ENCODE peak calls at places on chromosomes 13 and 19, in five cellular contexts. One of them, this sample, is unnamed.

GRCh38 chr13:77417897-77418296 is 91.0 kb upstream of the MYCBP2 start:
- DNase-seq in psoas muscle: no peak
- DNase-seq in neural crest cell: no peak
- DNase-seq in ureter: no peak
- DNase-seq in nucleus accumbens: no peak
- DNase-seq in this sample: no peak

GRCh38 chr13:79932556-79932955 is 408.4 kb downstream of the SPRY2 start:
- DNase-seq in psoas muscle: no peak
- DNase-seq in neural crest cell: no peak
- DNase-seq in ureter: no peak
- DNase-seq in nucleus accumbens: no peak
- DNase-seq in this sample: no peak

GRCh38 chr13:90652036-90652435 is 695.5 kb upstream of the MIR17HG start:
- DNase-seq in psoas muscle: no peak
- DNase-seq in neural crest cell: no peak
- DNase-seq in ureter: no peak
- DNase-seq in nucleus accumbens: no peak
- DNase-seq in this sample: no peak

GRCh38 chr19:18521692-18522123 is at the start of gene ELL:
- DNase-seq in psoas muscle: no peak
- DNase-seq in neural crest cell: no peak
- DNase-seq in ureter: no peak
- DNase-seq in nucleus accumbens: no peak
- DNase-seq in this sample: no peak

GRCh38 chr19:42577016-42577415 is 17.7 kb downstream of the CEACAM8 start:
- DNase-seq in psoas muscle: no peak
- DNase-seq in neural crest cell: no peak
- DNase-seq in ureter: no peak
- DNase-seq in nucleus accumbens: no peak
- DNase-seq in this sample: no peak

GRCh38 chr19:10431254-10431942 is 11.1 kb downstream of the PDE4A start:
- DNase-seq in psoas muscle: peak
- DNase-seq in neural crest cell: no peak
- DNase-seq in ureter: no peak
- DNase-seq in nucleus accumbens: no peak
- DNase-seq in this sample: no peak

GRCh38 chr19:1324792-1325567 is 39.3 kb downstream of the EFNA2 start:
- DNase-seq in psoas muscle: peak
- DNase-seq in neural crest cell: no peak
- DNase-seq in ureter: peak
- DNase-seq in nucleus accumbens: peak
- DNase-seq in this sample: peak

GRCh38 chr13:52006491-52007245 is 4.6 kb downstream of the ATP7B start:
- DNase-seq in psoas muscle: no peak
- DNase-seq in neural crest cell: no peak
- DNase-seq in ureter: no peak
- DNase-seq in nucleus accumbens: no peak
- DNase-seq in this sample: no peak

GRCh38 chr19:41299046-41299754 is 10.8 kb upstream of the CCDC97 start:
- DNase-seq in psoas muscle: no peak
- DNase-seq in neural crest cell: no peak
- DNase-seq in ureter: no peak
- DNase-seq in nucleus accumbens: no peak
- DNase-seq in this sample: no peak

GRCh38 chr19:46714523-46715106 is 2.3 kb downstream of the PRKD2 start:
- DNase-seq in psoas muscle: no peak
- DNase-seq in neural crest cell: no peak
- DNase-seq in ureter: no peak
- DNase-seq in nucleus accumbens: no peak
- DNase-seq in this sample: no peak

GRCh38 chr13:113053801-113054604 is 51.6 kb upstream of the F7 start:
- DNase-seq in psoas muscle: peak
- DNase-seq in neural crest cell: no peak
- DNase-seq in ureter: no peak
- DNase-seq in nucleus accumbens: no peak
- DNase-seq in this sample: no peak

GRCh38 chr13:28679628-28680027 is 20.7 kb downstream of the POMP start:
- DNase-seq in psoas muscle: no peak
- DNase-seq in neural crest cell: no peak
- DNase-seq in ureter: no peak
- DNase-seq in nucleus accumbens: no peak
- DNase-seq in this sample: no peak

GRCh38 chr19:12784871-12785430 is 6.3 kb upstream of the JUNB start:
- DNase-seq in psoas muscle: no peak
- DNase-seq in neural crest cell: no peak
- DNase-seq in ureter: no peak
- DNase-seq in nucleus accumbens: no peak
- DNase-seq in this sample: no peak

GRCh38 chr19:47312366-47313006 is 2.8 kb downstream of the C5AR1 start:
- DNase-seq in psoas muscle: no peak
- DNase-seq in neural crest cell: no peak
- DNase-seq in ureter: no peak
- DNase-seq in nucleus accumbens: no peak
- DNase-seq in this sample: no peak

GRCh38 chr13:73059460-73060250 is 850 bp downstream of the KLF5 start:
- DNase-seq in psoas muscle: peak
- DNase-seq in neural crest cell: peak
- DNase-seq in ureter: peak
- DNase-seq in nucleus accumbens: no peak
- DNase-seq in this sample: no peak

GRCh38 chr13:52686381-52686780 is 33.7 kb downstream of the SUGT1 start:
- DNase-seq in psoas muscle: no peak
- DNase-seq in neural crest cell: no peak
- DNase-seq in ureter: no peak
- DNase-seq in nucleus accumbens: no peak
- DNase-seq in this sample: no peak

GRCh38 chr13:98144501-98145350 is 1.8 kb downstream of the FARP1 start:
- DNase-seq in psoas muscle: no peak
- DNase-seq in neural crest cell: peak
- DNase-seq in ureter: peak
- DNase-seq in nucleus accumbens: no peak
- DNase-seq in this sample: peak

GRCh38 chr19:46924874-46925547 is 64.2 kb downstream of the ARHGAP35 start:
- DNase-seq in psoas muscle: no peak
- DNase-seq in neural crest cell: no peak
- DNase-seq in ureter: no peak
- DNase-seq in nucleus accumbens: no peak
- DNase-seq in this sample: peak

GRCh38 chr19:3269972-3270667 is 45.7 kb downstream of the CELF5 start:
- DNase-seq in psoas muscle: no peak
- DNase-seq in neural crest cell: no peak
- DNase-seq in ureter: no peak
- DNase-seq in nucleus accumbens: no peak
- DNase-seq in this sample: no peak

GRCh38 chr13:102394158-102395053 is 7.4 kb downstream of the FGF14 start:
- DNase-seq in psoas muscle: peak
- DNase-seq in neural crest cell: peak
- DNase-seq in ureter: peak
- DNase-seq in nucleus accumbens: peak
- DNase-seq in this sample: peak

GRCh38 chr19:46926201-46927071 is 65.6 kb downstream of the ARHGAP35 start:
- DNase-seq in psoas muscle: no peak
- DNase-seq in neural crest cell: no peak
- DNase-seq in ureter: no peak
- DNase-seq in nucleus accumbens: peak
- DNase-seq in this sample: peak

GRCh38 chr13:99307648-99308339 is 595 bp upstream of the GPR183 start:
- DNase-seq in psoas muscle: no peak
- DNase-seq in neural crest cell: no peak
- DNase-seq in ureter: no peak
- DNase-seq in nucleus accumbens: no peak
- DNase-seq in this sample: no peak

GRCh38 chr13:112032186-112032835 is 34.6 kb upstream of the SOX1 start:
- DNase-seq in psoas muscle: no peak
- DNase-seq in neural crest cell: no peak
- DNase-seq in ureter: no peak
- DNase-seq in nucleus accumbens: no peak
- DNase-seq in this sample: no peak

GRCh38 chr19:40610396-40611064 is 9.4 kb downstream of the LTBP4 start:
- DNase-seq in psoas muscle: peak
- DNase-seq in neural crest cell: no peak
- DNase-seq in ureter: no peak
- DNase-seq in nucleus accumbens: no peak
- DNase-seq in this sample: peak

GRCh38 chr13:20566917-20567755 is at the start of gene IFT88:
- DNase-seq in psoas muscle: peak
- DNase-seq in neural crest cell: peak
- DNase-seq in ureter: peak
- DNase-seq in nucleus accumbens: peak
- DNase-seq in this sample: peak

GRCh38 chr13:31588923-31589322 is 150.4 kb upstream of the RXFP2 start:
- DNase-seq in psoas muscle: no peak
- DNase-seq in neural crest cell: no peak
- DNase-seq in ureter: no peak
- DNase-seq in nucleus accumbens: no peak
- DNase-seq in this sample: no peak

GRCh38 chr13:38602261-38602660 is 84.6 kb upstream of the FREM2 start:
- DNase-seq in psoas muscle: no peak
- DNase-seq in neural crest cell: no peak
- DNase-seq in ureter: no peak
- DNase-seq in nucleus accumbens: no peak
- DNase-seq in this sample: no peak

GRCh38 chr19:40771101-40771539 is 4.2 kb upstream of the MIA start:
- DNase-seq in psoas muscle: no peak
- DNase-seq in neural crest cell: no peak
- DNase-seq in ureter: no peak
- DNase-seq in nucleus accumbens: no peak
- DNase-seq in this sample: no peak

GRCh38 chr19:51020988-51021651 is 1.6 kb upstream of the KLK10 start:
- DNase-seq in psoas muscle: peak
- DNase-seq in neural crest cell: no peak
- DNase-seq in ureter: no peak
- DNase-seq in nucleus accumbens: no peak
- DNase-seq in this sample: peak

This sample was measured in pons.